ENCODE peak calls at places on chromosomes 7 and 10, in six cellular contexts. I is astrocyte, X is left lung, D is astrocyte of the spinal cord, L is HFF-Myc, C is cardiac muscle cell. F is an unnamed sample.

GRCh38 chr7:23662983-23663313 is 17.1 kb upstream of the FAM221A start:
- DNase-seq in I (no peak), X (no peak), D (no peak), L (no peak), C (no peak), F (no peak)

GRCh38 chr10:5811387-5811821 is 1.8 kb downstream of the GDI2 start:
- DNase-seq in I (peak; percentile 67), X (no peak), D (peak; percentile 64), L (peak; percentile 11), C (peak; percentile 67), F (no peak)

GRCh38 chr7:1251796-1252542 is 19.3 kb downstream of the UNCX start:
- DNase-seq in I (no peak), X (no peak), D (no peak), L (no peak), C (no peak), F (peak; percentile 94)

GRCh38 chr7:88267421-88267820 is 39.3 kb downstream of the STEAP4 start:
- DNase-seq in I (no peak), X (no peak), D (no peak), L (no peak), C (no peak), F (no peak)

GRCh38 chr10:106680061-106680460 is 484.4 kb downstream of the SORCS1 start:
- DNase-seq in I (no peak), X (no peak), D (no peak), L (no peak), C (no peak), F (no peak)

GRCh38 chr10:67935223-67935622 is 50.8 kb downstream of the SIRT1 start:
- DNase-seq in I (no peak), X (no peak), D (no peak), L (no peak), C (no peak), F (no peak)

GRCh38 chr7:5231116-5231515 is 41.1 kb downstream of the WIPI2 start:
- DNase-seq in I (no peak), X (no peak), D (no peak), L (no peak), C (no peak), F (no peak)

GRCh38 chr7:127189074-127189473 is 63.7 kb downstream of the GRM8 start:
- DNase-seq in I (no peak), X (no peak), D (no peak), L (no peak), C (no peak), F (no peak)

GRCh38 chr7:65444211-65444842 is 70.7 kb downstream of the ZNF92 start:
- DNase-seq in I (no peak), X (no peak), D (no peak), L (no peak), C (no peak), F (no peak)

GRCh38 chr10:14545827-14546226 is 215.1 kb upstream of the FRMD4A start:
- DNase-seq in I (peak; percentile 72), X (no peak), D (peak; percentile 75), L (no peak), C (no peak), F (no peak)

GRCh38 chr10:29238531-29239080 is 50.3 kb upstream of the LYZL1 start:
- DNase-seq in I (no peak), X (no peak), D (no peak), L (no peak), C (no peak), F (no peak)

GRCh38 chr7:29482056-29482455 is 81.6 kb upstream of the PRR15 start:
- DNase-seq in I (no peak), X (no peak), D (no peak), L (no peak), C (peak; percentile 36), F (no peak)

GRCh38 chr7:128867842-128868623 is 5.4 kb downstream of the ATP6V1F start:
- DNase-seq in I (peak; percentile 22), X (no peak), D (no peak), L (no peak), C (peak; percentile 54), F (no peak)

GRCh38 chr7:159175792-159176191 is 31.1 kb upstream of the VIPR2 start:
- DNase-seq in I (no peak), X (no peak), D (no peak), L (no peak), C (no peak), F (no peak)

GRCh38 chr7:28243861-28244260 is 63.3 kb upstream of the JAZF1 start:
- DNase-seq in I (no peak), X (no peak), D (no peak), L (peak; percentile 3), C (no peak), F (no peak)

GRCh38 chr7:104943502-104944343 is 70.3 kb upstream of the KMT2E start:
- DNase-seq in I (peak; percentile 90), X (peak; percentile 82), D (peak; percentile 71), L (no peak), C (peak; percentile 48), F (no peak)

GRCh38 chr10:92419740-92420553 is 129.0 kb downstream of the MARCHF5 start:
- DNase-seq in I (peak; percentile 12), X (peak; percentile 52), D (peak; percentile 52), L (no peak), C (peak; percentile 26), F (no peak)

GRCh38 chr10:110335314-110336064 is 30.8 kb upstream of the SMNDC1 start:
- DNase-seq in I (no peak), X (no peak), D (no peak), L (no peak), C (no peak), F (no peak)

GRCh38 chr7:24980695-24981543 is 941 bp upstream of the OSBPL3 start:
- DNase-seq in I (no peak), X (peak; percentile 58), D (peak; percentile 53), L (no peak), C (peak; percentile 4), F (no peak)

GRCh38 chr7:67251986-67252558 is 255.4 kb downstream of the TYW1 start:
- DNase-seq in I (no peak), X (no peak), D (no peak), L (no peak), C (no peak), F (no peak)

GRCh38 chr10:94450782-94451181 is 48.4 kb downstream of the TBC1D12 start:
- DNase-seq in I (no peak), X (no peak), D (no peak), L (no peak), C (no peak), F (no peak)

GRCh38 chr7:13279854-13280435 is 592.5 kb downstream of the ARL4A start:
- DNase-seq in I (no peak), X (no peak), D (peak; percentile 58), L (no peak), C (peak; percentile 61), F (no peak)

GRCh38 chr10:128373071-128373749 is 247.0 kb upstream of the MKI67 start:
- DNase-seq in I (no peak), X (no peak), D (no peak), L (no peak), C (no peak), F (no peak)

GRCh38 chr10:3784510-3785250 is at the start of gene KLF6:
- DNase-seq in I (no peak), X (peak; percentile 59), D (no peak), L (no peak), C (no peak), F (no peak)

GRCh38 chr7:123864966-123865365 is 20.0 kb downstream of the HYAL4 start:
- DNase-seq in I (no peak), X (no peak), D (peak; percentile 10), L (no peak), C (no peak), F (no peak)

GRCh38 chr10:109451879-109452278 is 471.4 kb downstream of the XPNPEP1 start:
- DNase-seq in I (no peak), X (no peak), D (no peak), L (no peak), C (no peak), F (no peak)

GRCh38 chr10:454860-455259 is 234.6 kb downstream of the DIP2C start:
- DNase-seq in I (peak; percentile 93), X (no peak), D (peak; percentile 90), L (peak; percentile 90), C (no peak), F (no peak)

GRCh38 chr7:144820557-144820956 is 15.3 kb downstream of the TPK1 start:
- DNase-seq in I (no peak), X (no peak), D (no peak), L (no peak), C (no peak), F (no peak)

GRCh38 chr7:20385121-20385520 is 54.4 kb downstream of the ITGB8 start:
- DNase-seq in I (peak; percentile 94), X (no peak), D (peak; percentile 81), L (no peak), C (no peak), F (no peak)

GRCh38 chr7:28483112-28483511 is 70.8 kb downstream of the CREB5 start:
- DNase-seq in I (peak; percentile 73), X (no peak), D (peak; percentile 41), L (no peak), C (no peak), F (no peak)

GRCh38 chr7:94696981-94697670 is 41.2 kb upstream of the SGCE start:
- DNase-seq in I (peak; percentile 92), X (peak; percentile 60), D (peak; percentile 96), L (peak; percentile 75), C (no peak), F (no peak)

GRCh38 chr7:35450456-35450855 is 196.6 kb upstream of the TBX20 start:
- DNase-seq in I (no peak), X (no peak), D (no peak), L (no peak), C (no peak), F (no peak)

GRCh38 chr7:34939175-34939574 is 98.1 kb downstream of the DPY19L1 start:
- DNase-seq in I (peak; percentile 68), X (no peak), D (peak; percentile 78), L (no peak), C (no peak), F (no peak)

GRCh38 chr7:32381024-32381601 is 109.1 kb downstream of the LSM5 start:
- DNase-seq in I (no peak), X (no peak), D (no peak), L (no peak), C (no peak), F (no peak)
- TF ChIP-seq CTCF in I (no peak), X (no peak), D (no peak), L (no peak), C (no peak), F (no peak)

GRCh38 chr10:105188737-105189463 is 547.8 kb downstream of the SORCS3 start:
- DNase-seq in I (peak; percentile 89), X (no peak), D (peak; percentile 75), L (no peak), C (no peak), F (no peak)
- TF ChIP-seq CTCF in I (no peak), X (no peak), D (no peak), L (no peak), C (no peak), F (no peak)

GRCh38 chr7:85749715-85750453 is 563.0 kb upstream of the SEMA3D start:
- DNase-seq in I (no peak), X (no peak), D (no peak), L (no peak), C (no peak), F (no peak)

GRCh38 chr7:85748861-85749260 is 562.0 kb upstream of the SEMA3D start:
- DNase-seq in I (no peak), X (no peak), D (no peak), L (no peak), C (no peak), F (no peak)

GRCh38 chr7:85750454-85750949 is 563.6 kb upstream of the SEMA3D start:
- DNase-seq in I (peak; percentile 22), X (peak; percentile 54), D (peak; percentile 48), L (peak; percentile 39), C (peak; percentile 64), F (no peak)
- TF ChIP-seq CTCF in I (peak; percentile 81), X (peak; percentile 42), D (peak; percentile 80), L (peak; percentile 77), C (peak; percentile 82), F (peak; percentile 87)

GRCh38 chr10:35822316-35822715 is 180.2 kb upstream of the FZD8 start:
- DNase-seq in I (peak; percentile 44), X (peak; percentile 57), D (peak; percentile 64), L (peak; percentile 3), C (peak; percentile 62), F (no peak)
- TF ChIP-seq CTCF in I (no peak), X (no peak), D (peak; percentile 31), L (no peak), C (peak; percentile 43), F (no peak)